ENCODE peak calls at places on chromosomes 4 and X, in eight cellular contexts. M is upper lobe of left lung, V is GM23338, T is GM12865, L is progenitor cell of endocrine pancreas, O is lung, Z is RWPE1, E is fibroblast of mammary gland. Q is an unnamed sample.

GRCh38 chr4:101678180-101678579 is 112.3 kb upstream of the BANK1 start:
- DNase-seq in L (no peak), T (no peak), M (no peak), V (no peak), Z (no peak), O (no peak), E (peak), Q (no peak)

GRCh38 chrX:37871626-37872302 is 24.4 kb upstream of the DYNLT3 start:
- DNase-seq in E (peak), L (no peak), O (no peak), Z (peak), M (no peak), V (peak), T (no peak), Q (no peak)

GRCh38 chrX:124383367-124383766 is 37.0 kb downstream of the SH2D1A start:
- DNase-seq in O (no peak), M (no peak), L (no peak), Z (no peak), T (no peak), V (no peak), E (no peak), Q (no peak)

GRCh38 chrX:75547783-75548182 is 24.9 kb upstream of the ZDHHC15 start:
- DNase-seq in O (peak), E (no peak), V (no peak), T (no peak), L (no peak), Z (no peak), M (peak), Q (no peak)

GRCh38 chrX:130108647-130109428 is 1.5 kb downstream of the ELF4 start:
- DNase-seq in M (peak), L (no peak), O (no peak), Z (peak), T (peak), E (no peak), V (no peak), Q (peak)

GRCh38 chr4:124278477-124278876 is 434.1 kb downstream of the ANKRD50 start:
- DNase-seq in E (no peak), T (no peak), L (no peak), O (no peak), V (no peak), M (no peak), Z (peak), Q (no peak)

GRCh38 chr4:33052241-33052640 is 2332.1 kb downstream of the PCDH7 start:
- DNase-seq in M (no peak), V (no peak), O (no peak), L (no peak), E (peak), Z (no peak), T (no peak), Q (no peak)

GRCh38 chrX:123455693-123456092 is 271.6 kb downstream of the GRIA3 start:
- DNase-seq in M (no peak), E (no peak), O (no peak), Z (no peak), T (no peak), V (no peak), L (no peak), Q (no peak)

GRCh38 chr4:76199664-76200211 is 13.9 kb downstream of the SCARB2 start:
- DNase-seq in T (peak), L (no peak), Z (no peak), O (no peak), V (peak), E (no peak), M (no peak), Q (peak)

GRCh38 chr4:11297201-11297600 is 131.5 kb downstream of the HS3ST1 start:
- DNase-seq in V (no peak), T (no peak), O (no peak), M (no peak), L (no peak), E (peak), Z (peak), Q (no peak)

GRCh38 chr4:128538111-128538882 is 250.7 kb upstream of the PGRMC2 start:
- DNase-seq in T (no peak), L (no peak), M (no peak), O (no peak), E (no peak), Z (no peak), V (no peak), Q (no peak)

GRCh38 chrX:85244411-85245210 is 820 bp downstream of the ZNF711 start:
- DNase-seq in Z (peak), M (no peak), T (no peak), V (peak), L (peak), O (no peak), E (peak), Q (peak)

GRCh38 chr4:1364748-1365147 is 17.7 kb downstream of the UVSSA start:
- DNase-seq in M (no peak), V (no peak), L (no peak), E (no peak), Z (no peak), T (no peak), O (no peak), Q (no peak)

GRCh38 chr4:126658391-126658790 is 974.4 kb upstream of the INTU start:
- DNase-seq in L (no peak), M (no peak), T (no peak), Z (no peak), V (no peak), E (no peak), O (no peak), Q (no peak)

GRCh38 chrX:41327359-41327758 is 6.6 kb upstream of the DDX3X start:
- DNase-seq in M (no peak), T (no peak), V (no peak), E (no peak), O (no peak), L (no peak), Z (no peak), Q (no peak)

GRCh38 chr4:156420557-156420956 is 466.9 kb upstream of the CTSO start:
- DNase-seq in T (no peak), V (no peak), E (peak), L (no peak), M (no peak), O (no peak), Z (no peak), Q (no peak)

GRCh38 chrX:45669715-45670360 is 469.2 kb upstream of the DIPK2B start:
- DNase-seq in E (peak), T (no peak), O (no peak), M (no peak), L (no peak), V (no peak), Z (no peak), Q (no peak)

GRCh38 chrX:68830486-68831404 is 1.9 kb downstream of the EFNB1 start:
- DNase-seq in L (peak), V (no peak), M (peak), E (no peak), Z (no peak), O (peak), T (no peak), Q (no peak)

GRCh38 chr4:136557396-136557795 is 974.9 kb downstream of the PCDH18 start:
- DNase-seq in E (no peak), O (no peak), T (no peak), Z (no peak), M (no peak), V (no peak), L (no peak), Q (no peak)

GRCh38 chr4:122017296-122017695 is 65.4 kb upstream of the TRPC3 start:
- DNase-seq in L (no peak), T (no peak), V (no peak), E (no peak), O (no peak), M (no peak), Z (no peak), Q (no peak)

GRCh38 chrX:118603981-118604380 is 108.4 kb downstream of the DOCK11 start:
- DNase-seq in V (peak), E (peak), Z (peak), M (peak), L (peak), T (peak), O (peak), Q (peak)

GRCh38 chrX:41889317-41890025 is 33.9 kb downstream of the CASK start:
- DNase-seq in L (no peak), T (no peak), Z (peak), E (peak), V (no peak), M (no peak), O (no peak), Q (no peak)

GRCh38 chrX:29911673-29912072 is 303.7 kb upstream of the MAGEB2 start:
- DNase-seq in L (no peak), O (no peak), M (no peak), E (no peak), V (no peak), Z (peak), T (peak), Q (no peak)
- TF ChIP-seq CTCF in L (no peak), O (no peak), M (no peak), E (no peak), V (no peak), Z (no peak), T (peak), Q (peak)

DNA sequence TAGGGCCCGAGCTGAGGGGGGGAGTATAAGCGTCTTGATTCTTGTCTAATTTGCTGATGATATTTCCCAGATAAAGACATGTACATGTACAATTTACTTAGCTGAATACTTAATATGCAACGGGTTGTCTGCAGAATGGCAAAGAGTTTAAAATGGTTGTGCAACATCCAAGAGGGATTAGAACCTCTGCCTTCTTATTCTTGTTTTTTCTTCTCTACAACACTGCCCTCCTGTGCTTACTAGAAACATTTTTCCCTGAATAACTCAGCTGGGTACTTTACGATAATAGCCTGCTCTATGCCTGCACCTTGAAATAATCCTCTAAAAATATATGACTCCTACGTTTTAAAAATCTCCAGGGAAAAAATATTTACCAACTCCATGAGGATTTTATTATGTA is 41.8 kb downstream of the INTS12 start:
- DNase-seq in Z (peak), M (no peak), L (no peak), V (peak), O (no peak), T (peak), E (peak), Q (peak)
- TF ChIP-seq CTCF in Z (no peak), M (no peak), L (peak), V (peak), O (no peak), T (peak), E (no peak), Q (peak)

GRCh38 chr4:4379540-4380087 is 7.3 kb upstream of the NSG1 start:
- DNase-seq in T (no peak), O (no peak), M (no peak), V (no peak), Z (no peak), L (no peak), E (no peak), Q (no peak)
- TF ChIP-seq CTCF in T (no peak), O (no peak), M (no peak), V (peak), Z (no peak), L (no peak), E (no peak), Q (no peak)

DNA sequence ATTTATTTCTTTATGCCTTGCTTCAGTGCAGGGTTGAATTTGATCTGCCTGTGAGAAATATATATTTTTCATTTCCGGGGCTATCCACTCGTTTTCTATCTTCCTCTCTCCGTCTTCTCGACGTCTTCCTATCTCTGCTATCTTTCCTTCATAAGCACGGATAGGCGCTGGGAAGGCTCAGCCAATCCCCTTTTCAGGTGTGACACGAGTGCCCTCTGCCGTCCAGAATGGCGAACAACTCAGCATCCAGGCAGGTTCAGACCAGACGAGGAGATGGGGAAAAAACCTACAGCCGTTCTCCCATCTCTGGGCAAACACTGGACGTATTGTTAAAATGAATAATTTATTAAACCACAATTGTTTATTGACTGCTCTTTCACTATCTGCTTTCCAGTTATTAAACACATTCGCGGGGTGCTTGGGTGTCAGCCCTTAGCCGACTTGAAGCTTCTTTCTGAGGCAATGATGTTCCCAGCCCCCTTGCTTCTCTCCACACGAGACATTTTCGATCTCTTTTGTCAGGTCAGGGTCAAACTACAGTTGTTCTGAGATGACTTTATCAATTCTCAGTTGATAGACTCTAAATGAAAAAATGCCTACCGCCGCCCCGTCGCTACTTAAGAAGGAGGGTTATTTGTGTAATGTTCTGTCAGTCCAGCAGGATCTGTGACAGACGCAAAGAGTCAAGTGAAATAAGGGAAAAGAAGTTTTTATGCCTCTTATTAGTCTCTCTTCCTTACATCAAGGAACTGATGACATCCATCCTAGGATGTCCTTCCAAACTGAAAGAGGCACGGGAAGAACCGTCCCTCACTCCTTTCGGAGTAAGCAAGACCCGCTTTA is 96.3 kb upstream of the NOCT start:
- DNase-seq in L (peak), E (peak), V (peak), O (peak), Z (peak), T (peak), M (peak), Q (peak)
- TF ChIP-seq CTCF in L (peak), E (peak), V (peak), O (peak), Z (peak), T (peak), M (peak), Q (no peak)

GRCh38 chr4:31793907-31794306 is 1073.7 kb downstream of the PCDH7 start:
- DNase-seq in V (peak), L (no peak), E (peak), M (no peak), T (no peak), Z (no peak), O (no peak), Q (no peak)
- TF ChIP-seq CTCF in V (no peak), L (peak), E (peak), M (no peak), T (no peak), Z (no peak), O (no peak), Q (no peak)

GRCh38 chrX:49230500-49231232 is 2.5 kb downstream of the CACNA1F start:
- DNase-seq in O (peak), V (peak), E (peak), Z (peak), L (peak), M (peak), T (peak), Q (peak)
- TF ChIP-seq CTCF in O (no peak), V (peak), E (peak), Z (no peak), L (peak), M (no peak), T (peak), Q (peak)

GRCh38 chrX:126509917-126510316 is 42.7 kb downstream of the DCAF12L1 start:
- DNase-seq in M (no peak), Z (no peak), T (no peak), V (peak), L (no peak), O (no peak), E (no peak), Q (no peak)
- TF ChIP-seq CTCF in M (no peak), Z (no peak), T (no peak), V (no peak), L (no peak), O (no peak), E (no peak), Q (no peak)

DNA sequence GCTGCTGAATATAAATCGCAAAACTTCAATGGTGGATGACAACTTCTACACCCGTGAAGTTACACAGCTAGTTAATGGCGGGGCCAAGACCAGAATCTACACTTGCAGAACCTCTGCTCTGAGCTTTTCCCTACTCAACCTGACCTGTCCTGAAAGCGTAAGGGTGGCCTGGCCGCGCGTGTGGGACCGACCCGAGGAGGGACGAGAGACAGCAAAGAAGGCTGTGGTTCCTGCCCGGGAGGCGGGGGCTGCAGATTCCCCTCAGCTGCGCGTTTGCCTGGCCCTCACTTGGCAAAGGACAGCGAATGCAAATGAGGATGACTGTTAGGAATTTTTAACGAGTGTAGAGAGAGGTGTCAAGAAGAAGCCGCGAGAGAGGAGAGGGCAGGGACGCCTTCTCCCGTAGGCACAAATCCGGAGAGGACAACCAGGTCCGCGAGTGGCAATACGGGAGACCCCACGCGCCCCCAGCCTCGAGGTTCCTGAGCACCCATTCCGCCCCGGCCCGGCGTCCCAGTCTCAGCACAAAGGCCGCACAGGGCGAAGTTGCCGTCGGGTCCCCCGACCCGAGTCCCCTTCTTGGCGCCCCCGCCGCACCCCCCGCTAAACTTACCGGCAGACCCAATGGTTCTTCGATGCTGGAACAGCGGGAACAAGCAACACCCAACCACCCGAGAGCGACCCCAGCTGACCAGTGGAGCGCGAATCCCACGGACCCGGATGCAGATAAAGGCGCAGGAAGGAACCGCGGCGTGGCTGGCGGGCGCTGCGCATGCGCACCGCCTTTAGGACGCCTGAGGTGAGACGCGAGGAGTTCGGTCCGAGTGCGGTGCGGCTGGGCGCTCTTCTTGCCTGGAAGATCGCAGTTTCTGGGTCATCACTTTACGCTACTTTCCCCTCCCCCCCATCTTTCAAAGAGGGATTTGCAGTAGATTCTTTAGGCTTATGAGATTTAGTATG is at the start of gene GNPDA2:
- DNase-seq in V (peak), L (peak), T (peak), M (peak), E (peak), O (peak), Z (peak), Q (peak)
- TF ChIP-seq CTCF in V (no peak), L (peak), T (peak), M (no peak), E (no peak), O (no peak), Z (peak), Q (no peak)